ENCODE peak calls at places on chromosomes 1 and 21, in six cellular contexts. P is mammary epithelial cell, S is brain microvascular endothelial cell, T is MM.1S, H is heart right ventricle, Z is tibial nerve. I is an unnamed sample. For H3K27me3, the result is how much of the 10 kb centered on the place peaks cover.

GRCh38 chr1:208438262-208438661 is 194.1 kb upstream of the PLXNA2 start:
- DNase-seq in S (no peak), T (no peak), P (no peak), H (no peak), Z (no peak), I (no peak)

GRCh38 chr1:156693858-156694562 is 11.4 kb downstream of the CRABP2 start:
- DNase-seq in T (no peak), P (peak), Z (no peak), S (no peak), H (no peak), I (peak)

GRCh38 chr1:33455537-33456301 is 16.7 kb upstream of the ZSCAN20 start:
- DNase-seq in T (peak), S (peak), Z (peak), P (peak), H (no peak), I (peak)

GRCh38 chr1:39129514-39129913 is 75.0 kb upstream of the MACF1 start:
- DNase-seq in T (peak), S (no peak), H (no peak), P (peak), Z (no peak), I (no peak)

GRCh38 chr1:151988405-151988851 is 5.2 kb downstream of the S100A10 start:
- DNase-seq in H (no peak), T (no peak), Z (no peak), S (peak), P (peak), I (peak)

GRCh38 chr1:228074954-228075730 is 7.4 kb upstream of the ARF1 start:
- DNase-seq in Z (no peak), S (no peak), H (no peak), T (no peak), P (no peak), I (no peak)

GRCh38 chr1:34794790-34795180 is 2.0 kb downstream of the GJA4 start:
- DNase-seq in S (no peak), T (no peak), Z (no peak), H (no peak), P (no peak), I (no peak)

GRCh38 chr1:19405761-19406481 is 79.4 kb downstream of the CAPZB start:
- DNase-seq in H (no peak), P (no peak), S (no peak), Z (no peak), T (no peak), I (no peak)

GRCh38 chr1:214990619-214991018 is 91.9 kb upstream of the KCNK2 start:
- DNase-seq in P (peak), H (no peak), S (peak), T (no peak), Z (no peak), I (no peak)

GRCh38 chr1:7313081-7313546 is 458.0 kb upstream of the VAMP3 start:
- DNase-seq in Z (no peak), T (no peak), P (peak), H (no peak), S (no peak), I (no peak)

GRCh38 chr1:163842546-163842945 is 520.8 kb downstream of the NUF2 start:
- DNase-seq in H (no peak), T (no peak), Z (no peak), P (no peak), S (no peak), I (no peak)

GRCh38 chr21:33552093-33552998 is 9.5 kb downstream of the SON start:
- DNase-seq in H (no peak), S (no peak), P (no peak), Z (no peak), T (no peak), I (no peak)
- H3K27me3 ChIP-seq in H (under half), S (under half), P (under half), Z (under half), T (under half), I (under half)

GRCh38 chr1:54668567-54668966 is 27.0 kb downstream of the MROH7 start:
- DNase-seq in Z (no peak), P (no peak), S (no peak), T (no peak), H (no peak), I (no peak)
- H3K27me3 ChIP-seq in Z (under half), P (under half), S (under half), T (under half), H (under half), I (under half)

GRCh38 chr1:155106862-155107261 is 20.8 kb upstream of the EFNA1 start:
- DNase-seq in Z (no peak), S (no peak), P (no peak), H (no peak), T (peak), I (peak)

GRCh38 chr1:155113450-155113985 is 14.2 kb upstream of the EFNA1 start:
- DNase-seq in T (no peak), Z (no peak), S (no peak), H (no peak), P (no peak), I (no peak)

GRCh38 chr1:155105604-155106011 is 22.1 kb upstream of the EFNA1 start:
- DNase-seq in S (no peak), H (no peak), Z (peak), T (no peak), P (no peak), I (peak)

GRCh38 chr1:155107309-155108283 is 20.1 kb upstream of the EFNA1 start:
- DNase-seq in H (no peak), Z (no peak), P (no peak), S (no peak), T (no peak), I (peak)

GRCh38 chr1:155110381-155110780 is 17.3 kb upstream of the EFNA1 start:
- DNase-seq in P (no peak), T (no peak), H (no peak), Z (no peak), S (no peak), I (no peak)
- H3K27me3 ChIP-seq in P (under half), T (under half), H (under half), Z (under half), S (under half), I (under half)

GRCh38 chr1:168917796-168918195 is 188.7 kb upstream of the ATP1B1 start:
- DNase-seq in S (no peak), H (no peak), Z (no peak), P (no peak), T (no peak), I (no peak)
- H3K27me3 ChIP-seq in S (under half), H (under half), Z (under half), P (under half), T (under half), I (under half)

GRCh38 chr1:213035573-213035972 is 15.5 kb upstream of the RPS6KC1 start:
- DNase-seq in H (no peak), P (no peak), S (no peak), T (no peak), Z (no peak), I (no peak)

GRCh38 chr1:213034713-213035112 is 16.3 kb upstream of the RPS6KC1 start:
- DNase-seq in S (no peak), P (no peak), Z (no peak), T (no peak), H (no peak), I (no peak)

GRCh38 chr1:213032651-213033050 is 17.0 kb upstream of the ANGEL2 start:
- DNase-seq in T (no peak), S (no peak), P (no peak), H (no peak), Z (no peak), I (no peak)
- H3K27me3 ChIP-seq in T (under half), S (under half), P (under half), H (under half), Z (half or more), I (under half)